ENCODE peak calls at places on chromosomes 6 and 20, in nine cellular contexts. One of them, this sample, is unnamed.

GRCh38 chr6:26048590-26048989 is 38.6 kb upstream of the HFE start:
- DNase-seq in hippocampal formation: no peak
- DNase-seq in HS-27A: no peak
- DNase-seq in activated naive CD8-positive, alpha-beta T cell treated with anti-CD3 and anti-CD28 coated beads, Interleukin-2, amount 50 U/mL, for 16 hours: no peak
- DNase-seq in T-helper 2 cell: no peak
- DNase-seq in A172: no peak
- DNase-seq in HEK293T: no peak
- DNase-seq in HT1080: no peak
- DNase-seq in adipocyte: no peak
- DNase-seq in this sample: no peak

GRCh38 chr6:138527376-138528092 is 28.2 kb upstream of the NHSL1 start:
- DNase-seq in A172: no peak
- DNase-seq in HEK293T: no peak
- DNase-seq in T-helper 2 cell: no peak
- DNase-seq in HS-27A: no peak
- DNase-seq in hippocampal formation: no peak
- DNase-seq in activated naive CD8-positive, alpha-beta T cell treated with anti-CD3 and anti-CD28 coated beads, Interleukin-2, amount 50 U/mL, for 16 hours: no peak
- DNase-seq in HT1080: no peak
- DNase-seq in adipocyte: no peak
- DNase-seq in this sample: no peak

GRCh38 chr6:84847349-84848160 is 83.2 kb upstream of the TBX18 start:
- DNase-seq in HEK293T: peak
- DNase-seq in HS-27A: no peak
- DNase-seq in A172: peak
- DNase-seq in hippocampal formation: no peak
- DNase-seq in adipocyte: no peak
- DNase-seq in HT1080: peak
- DNase-seq in T-helper 2 cell: no peak
- DNase-seq in activated naive CD8-positive, alpha-beta T cell treated with anti-CD3 and anti-CD28 coated beads, Interleukin-2, amount 50 U/mL, for 16 hours: no peak
- DNase-seq in this sample: no peak

GRCh38 chr20:62176866-62177265 is 6.0 kb upstream of the MTG2 start:
- DNase-seq in HT1080: no peak
- DNase-seq in adipocyte: no peak
- DNase-seq in HS-27A: no peak
- DNase-seq in T-helper 2 cell: no peak
- DNase-seq in A172: no peak
- DNase-seq in activated naive CD8-positive, alpha-beta T cell treated with anti-CD3 and anti-CD28 coated beads, Interleukin-2, amount 50 U/mL, for 16 hours: no peak
- DNase-seq in HEK293T: no peak
- DNase-seq in hippocampal formation: no peak
- DNase-seq in this sample: no peak

GRCh38 chr20:9332783-9333482 is 181.5 kb upstream of the LAMP5 start:
- DNase-seq in activated naive CD8-positive, alpha-beta T cell treated with anti-CD3 and anti-CD28 coated beads, Interleukin-2, amount 50 U/mL, for 16 hours: no peak
- DNase-seq in A172: no peak
- DNase-seq in hippocampal formation: no peak
- DNase-seq in HEK293T: no peak
- DNase-seq in HS-27A: no peak
- DNase-seq in T-helper 2 cell: no peak
- DNase-seq in HT1080: no peak
- DNase-seq in adipocyte: no peak
- DNase-seq in this sample: no peak

GRCh38 chr6:158312672-158313397 is 570 bp downstream of the TULP4 start:
- DNase-seq in activated naive CD8-positive, alpha-beta T cell treated with anti-CD3 and anti-CD28 coated beads, Interleukin-2, amount 50 U/mL, for 16 hours: no peak
- DNase-seq in HEK293T: no peak
- DNase-seq in HT1080: no peak
- DNase-seq in HS-27A: no peak
- DNase-seq in adipocyte: no peak
- DNase-seq in hippocampal formation: no peak
- DNase-seq in T-helper 2 cell: no peak
- DNase-seq in A172: no peak
- DNase-seq in this sample: no peak

GRCh38 chr20:5657190-5657872 is 92.9 kb upstream of the SHLD1 start:
- DNase-seq in activated naive CD8-positive, alpha-beta T cell treated with anti-CD3 and anti-CD28 coated beads, Interleukin-2, amount 50 U/mL, for 16 hours: no peak
- DNase-seq in HEK293T: no peak
- DNase-seq in HT1080: peak
- DNase-seq in hippocampal formation: no peak
- DNase-seq in A172: peak
- DNase-seq in adipocyte: peak
- DNase-seq in HS-27A: no peak
- DNase-seq in T-helper 2 cell: no peak
- DNase-seq in this sample: no peak

GRCh38 chr6:159104163-159104885 is 59.5 kb upstream of the TAGAP start:
- DNase-seq in T-helper 2 cell: peak
- DNase-seq in HEK293T: peak
- DNase-seq in hippocampal formation: peak
- DNase-seq in HS-27A: no peak
- DNase-seq in activated naive CD8-positive, alpha-beta T cell treated with anti-CD3 and anti-CD28 coated beads, Interleukin-2, amount 50 U/mL, for 16 hours: peak
- DNase-seq in adipocyte: peak
- DNase-seq in A172: peak
- DNase-seq in HT1080: peak
- DNase-seq in this sample: peak

GRCh38 chr6:162149786-162150185 is 577.8 kb downstream of the PRKN start:
- DNase-seq in T-helper 2 cell: no peak
- DNase-seq in adipocyte: no peak
- DNase-seq in activated naive CD8-positive, alpha-beta T cell treated with anti-CD3 and anti-CD28 coated beads, Interleukin-2, amount 50 U/mL, for 16 hours: no peak
- DNase-seq in A172: no peak
- DNase-seq in hippocampal formation: no peak
- DNase-seq in HS-27A: no peak
- DNase-seq in HT1080: no peak
- DNase-seq in HEK293T: no peak
- DNase-seq in this sample: no peak

GRCh38 chr6:134503542-134504281 is 185.8 kb upstream of the SGK1 start:
- DNase-seq in HEK293T: no peak
- DNase-seq in adipocyte: no peak
- DNase-seq in activated naive CD8-positive, alpha-beta T cell treated with anti-CD3 and anti-CD28 coated beads, Interleukin-2, amount 50 U/mL, for 16 hours: no peak
- DNase-seq in T-helper 2 cell: no peak
- DNase-seq in A172: peak
- DNase-seq in hippocampal formation: no peak
- DNase-seq in HS-27A: no peak
- DNase-seq in HT1080: no peak
- DNase-seq in this sample: no peak

GRCh38 chr6:93300661-93301060 is 118.7 kb downstream of the EPHA7 start:
- DNase-seq in adipocyte: no peak
- DNase-seq in T-helper 2 cell: no peak
- DNase-seq in HEK293T: no peak
- DNase-seq in A172: no peak
- DNase-seq in HS-27A: no peak
- DNase-seq in hippocampal formation: no peak
- DNase-seq in HT1080: peak
- DNase-seq in activated naive CD8-positive, alpha-beta T cell treated with anti-CD3 and anti-CD28 coated beads, Interleukin-2, amount 50 U/mL, for 16 hours: no peak
- DNase-seq in this sample: no peak

GRCh38 chr20:58321205-58321604 is 11.7 kb downstream of the RAB22A start:
- DNase-seq in hippocampal formation: no peak
- DNase-seq in T-helper 2 cell: no peak
- DNase-seq in adipocyte: no peak
- DNase-seq in activated naive CD8-positive, alpha-beta T cell treated with anti-CD3 and anti-CD28 coated beads, Interleukin-2, amount 50 U/mL, for 16 hours: no peak
- DNase-seq in HEK293T: no peak
- DNase-seq in A172: no peak
- DNase-seq in HS-27A: no peak
- DNase-seq in HT1080: no peak
- DNase-seq in this sample: no peak

GRCh38 chr6:13228264-13229204 is 99.8 kb downstream of the TBC1D7 start:
- DNase-seq in adipocyte: no peak
- DNase-seq in T-helper 2 cell: no peak
- DNase-seq in HT1080: no peak
- DNase-seq in HS-27A: no peak
- DNase-seq in A172: no peak
- DNase-seq in activated naive CD8-positive, alpha-beta T cell treated with anti-CD3 and anti-CD28 coated beads, Interleukin-2, amount 50 U/mL, for 16 hours: no peak
- DNase-seq in HEK293T: no peak
- DNase-seq in hippocampal formation: no peak
- DNase-seq in this sample: no peak

GRCh38 chr6:63573140-63573898 is 1.0 kb downstream of the LOC128125822 start:
- DNase-seq in activated naive CD8-positive, alpha-beta T cell treated with anti-CD3 and anti-CD28 coated beads, Interleukin-2, amount 50 U/mL, for 16 hours: peak
- DNase-seq in HT1080: peak
- DNase-seq in adipocyte: peak
- DNase-seq in hippocampal formation: peak
- DNase-seq in HEK293T: peak
- DNase-seq in HS-27A: no peak
- DNase-seq in A172: peak
- DNase-seq in T-helper 2 cell: peak
- DNase-seq in this sample: peak

GRCh38 chr20:49575551-49576060 is 7.7 kb upstream of the PTGIS start:
- DNase-seq in HEK293T: no peak
- DNase-seq in T-helper 2 cell: no peak
- DNase-seq in hippocampal formation: no peak
- DNase-seq in activated naive CD8-positive, alpha-beta T cell treated with anti-CD3 and anti-CD28 coated beads, Interleukin-2, amount 50 U/mL, for 16 hours: no peak
- DNase-seq in A172: peak
- DNase-seq in adipocyte: peak
- DNase-seq in HT1080: no peak
- DNase-seq in HS-27A: no peak
- DNase-seq in this sample: no peak

GRCh38 chr20:34389206-34389953 is 26.3 kb downstream of the ITCH start:
- DNase-seq in A172: no peak
- DNase-seq in adipocyte: no peak
- DNase-seq in hippocampal formation: no peak
- DNase-seq in activated naive CD8-positive, alpha-beta T cell treated with anti-CD3 and anti-CD28 coated beads, Interleukin-2, amount 50 U/mL, for 16 hours: no peak
- DNase-seq in HEK293T: no peak
- DNase-seq in HS-27A: no peak
- DNase-seq in HT1080: no peak
- DNase-seq in T-helper 2 cell: no peak
- DNase-seq in this sample: no peak

GRCh38 chr20:59190509-59190908 is 26.9 kb downstream of the ZNF831 start:
- DNase-seq in activated naive CD8-positive, alpha-beta T cell treated with anti-CD3 and anti-CD28 coated beads, Interleukin-2, amount 50 U/mL, for 16 hours: no peak
- DNase-seq in T-helper 2 cell: no peak
- DNase-seq in HT1080: no peak
- DNase-seq in HEK293T: no peak
- DNase-seq in A172: no peak
- DNase-seq in adipocyte: no peak
- DNase-seq in hippocampal formation: no peak
- DNase-seq in HS-27A: no peak
- DNase-seq in this sample: no peak

GRCh38 chr6:52574709-52575489 is 2.0 kb downstream of the TRAM2 start:
- DNase-seq in adipocyte: peak
- DNase-seq in HT1080: peak
- DNase-seq in hippocampal formation: no peak
- DNase-seq in HEK293T: no peak
- DNase-seq in HS-27A: peak
- DNase-seq in T-helper 2 cell: peak
- DNase-seq in A172: peak
- DNase-seq in activated naive CD8-positive, alpha-beta T cell treated with anti-CD3 and anti-CD28 coated beads, Interleukin-2, amount 50 U/mL, for 16 hours: no peak
- DNase-seq in this sample: peak

GRCh38 chr20:47075263-47075662 is 180.6 kb downstream of the EYA2 start:
- DNase-seq in A172: no peak
- DNase-seq in T-helper 2 cell: no peak
- DNase-seq in HT1080: no peak
- DNase-seq in activated naive CD8-positive, alpha-beta T cell treated with anti-CD3 and anti-CD28 coated beads, Interleukin-2, amount 50 U/mL, for 16 hours: no peak
- DNase-seq in HEK293T: no peak
- DNase-seq in hippocampal formation: no peak
- DNase-seq in adipocyte: no peak
- DNase-seq in HS-27A: no peak
- DNase-seq in this sample: no peak

GRCh38 chr6:42423244-42423643 is 28.5 kb downstream of the TRERF1 start:
- DNase-seq in T-helper 2 cell: peak
- DNase-seq in HEK293T: no peak
- DNase-seq in hippocampal formation: no peak
- DNase-seq in adipocyte: no peak
- DNase-seq in activated naive CD8-positive, alpha-beta T cell treated with anti-CD3 and anti-CD28 coated beads, Interleukin-2, amount 50 U/mL, for 16 hours: no peak
- DNase-seq in HT1080: no peak
- DNase-seq in HS-27A: no peak
- DNase-seq in A172: no peak
- DNase-seq in this sample: no peak

GRCh38 chr20:61874421-61875068 is 191.1 kb downstream of the TAF4 start:
- DNase-seq in T-helper 2 cell: no peak
- DNase-seq in adipocyte: no peak
- DNase-seq in HT1080: peak
- DNase-seq in HS-27A: no peak
- DNase-seq in A172: no peak
- DNase-seq in hippocampal formation: no peak
- DNase-seq in activated naive CD8-positive, alpha-beta T cell treated with anti-CD3 and anti-CD28 coated beads, Interleukin-2, amount 50 U/mL, for 16 hours: no peak
- DNase-seq in HEK293T: peak
- DNase-seq in this sample: no peak

GRCh38 chr6:15464211-15464725 is 198.6 kb downstream of the DTNBP1 start:
- DNase-seq in HEK293T: peak
- DNase-seq in activated naive CD8-positive, alpha-beta T cell treated with anti-CD3 and anti-CD28 coated beads, Interleukin-2, amount 50 U/mL, for 16 hours: peak
- DNase-seq in HS-27A: no peak
- DNase-seq in A172: peak
- DNase-seq in adipocyte: peak
- DNase-seq in hippocampal formation: no peak
- DNase-seq in HT1080: no peak
- DNase-seq in T-helper 2 cell: peak
- DNase-seq in this sample: peak

GRCh38 chr6:28424163-28424562 is 19.1 kb downstream of the ZSCAN23 start:
- DNase-seq in activated naive CD8-positive, alpha-beta T cell treated with anti-CD3 and anti-CD28 coated beads, Interleukin-2, amount 50 U/mL, for 16 hours: no peak
- DNase-seq in adipocyte: no peak
- DNase-seq in A172: peak
- DNase-seq in HEK293T: no peak
- DNase-seq in T-helper 2 cell: no peak
- DNase-seq in hippocampal formation: no peak
- DNase-seq in HS-27A: no peak
- DNase-seq in HT1080: no peak
- DNase-seq in this sample: no peak

GRCh38 chr6:26471970-26472369 is 14.2 kb downstream of the BTN2A1 start:
- DNase-seq in HS-27A: no peak
- DNase-seq in HEK293T: no peak
- DNase-seq in HT1080: no peak
- DNase-seq in hippocampal formation: no peak
- DNase-seq in adipocyte: no peak
- DNase-seq in A172: no peak
- DNase-seq in activated naive CD8-positive, alpha-beta T cell treated with anti-CD3 and anti-CD28 coated beads, Interleukin-2, amount 50 U/mL, for 16 hours: no peak
- DNase-seq in T-helper 2 cell: no peak
- DNase-seq in this sample: no peak

GRCh38 chr6:165615629-165616028 is 47.4 kb downstream of the PDE10A start:
- DNase-seq in A172: peak
- DNase-seq in HEK293T: no peak
- DNase-seq in hippocampal formation: no peak
- DNase-seq in adipocyte: no peak
- DNase-seq in activated naive CD8-positive, alpha-beta T cell treated with anti-CD3 and anti-CD28 coated beads, Interleukin-2, amount 50 U/mL, for 16 hours: no peak
- DNase-seq in T-helper 2 cell: no peak
- DNase-seq in HS-27A: no peak
- DNase-seq in HT1080: peak
- DNase-seq in this sample: no peak

GRCh38 chr6:150693404-150693803 is 93.7 kb downstream of the PLEKHG1 start:
- DNase-seq in activated naive CD8-positive, alpha-beta T cell treated with anti-CD3 and anti-CD28 coated beads, Interleukin-2, amount 50 U/mL, for 16 hours: no peak
- DNase-seq in hippocampal formation: no peak
- DNase-seq in adipocyte: no peak
- DNase-seq in HEK293T: no peak
- DNase-seq in HT1080: no peak
- DNase-seq in HS-27A: no peak
- DNase-seq in A172: no peak
- DNase-seq in T-helper 2 cell: no peak
- DNase-seq in this sample: no peak

GRCh38 chr6:158057213-158057987 is 75.7 kb downstream of the SYNJ2 start:
- DNase-seq in hippocampal formation: no peak
- DNase-seq in A172: peak
- DNase-seq in HS-27A: peak
- DNase-seq in HEK293T: no peak
- DNase-seq in T-helper 2 cell: no peak
- DNase-seq in HT1080: peak
- DNase-seq in activated naive CD8-positive, alpha-beta T cell treated with anti-CD3 and anti-CD28 coated beads, Interleukin-2, amount 50 U/mL, for 16 hours: no peak
- DNase-seq in adipocyte: peak
- DNase-seq in this sample: no peak

GRCh38 chr6:14476793-14477531 is 359.4 kb downstream of the CD83 start:
- DNase-seq in activated naive CD8-positive, alpha-beta T cell treated with anti-CD3 and anti-CD28 coated beads, Interleukin-2, amount 50 U/mL, for 16 hours: no peak
- DNase-seq in adipocyte: peak
- DNase-seq in HT1080: peak
- DNase-seq in HS-27A: no peak
- DNase-seq in A172: peak
- DNase-seq in T-helper 2 cell: no peak
- DNase-seq in HEK293T: no peak
- DNase-seq in hippocampal formation: no peak
- DNase-seq in this sample: no peak

GRCh38 chr20:38109657-38110524 is 55.2 kb downstream of the TGM2 start:
- DNase-seq in HT1080: peak
- DNase-seq in HEK293T: peak
- DNase-seq in A172: peak
- DNase-seq in HS-27A: peak
- DNase-seq in activated naive CD8-positive, alpha-beta T cell treated with anti-CD3 and anti-CD28 coated beads, Interleukin-2, amount 50 U/mL, for 16 hours: no peak
- DNase-seq in hippocampal formation: no peak
- DNase-seq in T-helper 2 cell: no peak
- DNase-seq in adipocyte: peak
- DNase-seq in this sample: no peak

GRCh38 chr6:45709834-45710233 is 305.8 kb downstream of the CLIC5 start:
- DNase-seq in HEK293T: no peak
- DNase-seq in adipocyte: no peak
- DNase-seq in activated naive CD8-positive, alpha-beta T cell treated with anti-CD3 and anti-CD28 coated beads, Interleukin-2, amount 50 U/mL, for 16 hours: no peak
- DNase-seq in HT1080: no peak
- DNase-seq in T-helper 2 cell: no peak
- DNase-seq in HS-27A: no peak
- DNase-seq in hippocampal formation: no peak
- DNase-seq in A172: no peak
- DNase-seq in this sample: no peak

GRCh38 chr6:131045139-131045538 is 17.9 kb downstream of the EPB41L2 start:
- DNase-seq in HS-27A: no peak
- DNase-seq in hippocampal formation: no peak
- DNase-seq in HEK293T: no peak
- DNase-seq in HT1080: no peak
- DNase-seq in T-helper 2 cell: no peak
- DNase-seq in activated naive CD8-positive, alpha-beta T cell treated with anti-CD3 and anti-CD28 coated beads, Interleukin-2, amount 50 U/mL, for 16 hours: no peak
- DNase-seq in A172: no peak
- DNase-seq in adipocyte: no peak
- DNase-seq in this sample: no peak